ENCODE peak calls at places on chromosomes 5 and 9, in nine cellular contexts. D is astrocyte of the hippocampus, R is mesenchymal stem cell, C is activated T-cell treated with anti-CD3 and anti-CD28 coated beads for 4 hours, W is GM23248, O is upper lobe of left lung, M is left colon, G is transverse colon, F is left ventricle myocardium superior. Y is an unnamed sample.

GRCh38 chr5:181051841-181052525 is 11.9 kb downstream of the BTNL9 start:
- DNase-seq in C (no peak), M (no peak), O (no peak), G (no peak), W (no peak), R (no peak), D (no peak), F (no peak), Y (no peak)

GRCh38 chr9:124593080-124594058 is 86.2 kb upstream of the NR5A1 start:
- DNase-seq in W (peak), G (no peak), C (no peak), O (no peak), D (peak), F (no peak), R (peak), M (no peak), Y (no peak)

GRCh38 chr5:17067657-17068392 is 131.7 kb upstream of the MYO10 start:
- DNase-seq in O (no peak), R (no peak), M (no peak), C (no peak), G (no peak), D (no peak), F (no peak), W (no peak), Y (no peak)

GRCh38 chr5:113358696-113359095 is 76.1 kb downstream of the TSSK1B start:
- DNase-seq in M (no peak), O (no peak), C (no peak), R (no peak), W (no peak), G (no peak), D (no peak), F (no peak), Y (no peak)

GRCh38 chr9:6512085-6512657 is 99.2 kb downstream of the UHRF2 start:
- DNase-seq in F (no peak), W (peak), C (no peak), O (no peak), G (no peak), M (no peak), R (no peak), D (peak), Y (no peak)

GRCh38 chr9:93198839-93199625 is 15.1 kb downstream of the WNK2 start:
- DNase-seq in R (no peak), O (no peak), F (peak), C (no peak), W (no peak), M (no peak), D (no peak), G (peak), Y (no peak)

GRCh38 chr5:61623401-61624069 is 291.5 kb downstream of the ZSWIM6 start:
- DNase-seq in M (no peak), D (peak), W (peak), G (no peak), C (no peak), F (no peak), O (no peak), R (peak), Y (no peak)

GRCh38 chr5:149073217-149073616 is 10.4 kb upstream of the SH3TC2 start:
- DNase-seq in D (no peak), C (no peak), O (no peak), W (peak), G (no peak), M (no peak), F (no peak), R (no peak), Y (no peak)

GRCh38 chr9:81636280-81636653 is 53.1 kb downstream of the TLE1 start:
- DNase-seq in G (no peak), R (no peak), M (no peak), F (no peak), D (no peak), O (no peak), W (no peak), C (no peak), Y (no peak)

GRCh38 chr9:113808391-113809191 is 67.5 kb upstream of the ZNF618 start:
- DNase-seq in W (peak), R (peak), C (no peak), F (no peak), M (no peak), G (no peak), O (peak), D (peak), Y (peak)

GRCh38 chr9:129318121-129319075 is 140.3 kb upstream of the IER5L start:
- DNase-seq in R (peak), C (no peak), D (no peak), W (peak), O (peak), G (no peak), F (no peak), M (no peak), Y (peak)

GRCh38 chr5:34487202-34487879 is 168.8 kb upstream of the RAI14 start:
- DNase-seq in M (no peak), W (peak), G (no peak), F (no peak), R (peak), C (no peak), O (peak), D (peak), Y (no peak)

GRCh38 chr5:82404382-82404945 is 126.3 kb upstream of the RPS23 start:
- DNase-seq in M (no peak), C (no peak), F (no peak), O (no peak), D (no peak), G (no peak), W (no peak), R (no peak), Y (no peak)

GRCh38 chr5:177472460-177473441 is 683 bp downstream of the DBN1 start:
- DNase-seq in F (peak), G (peak), O (no peak), M (no peak), D (peak), R (peak), W (peak), C (peak), Y (no peak)

GRCh38 chr9:34651286-34651685 is 699 bp upstream of the IL11RA start:
- DNase-seq in W (peak), G (peak), R (peak), F (no peak), O (no peak), M (peak), D (peak), C (no peak), Y (peak)

GRCh38 chr5:94028001-94028400 is 286.6 kb upstream of the POU5F2 start:
- DNase-seq in F (no peak), W (no peak), M (no peak), O (no peak), G (no peak), C (no peak), D (peak), R (no peak), Y (no peak)

GRCh38 chr5:52727001-52727400 is 60.7 kb upstream of the ITGA1 start:
- DNase-seq in C (no peak), W (no peak), F (no peak), O (no peak), G (no peak), M (no peak), R (no peak), D (no peak), Y (no peak)

GRCh38 chr9:111762546-111762945 is 32.2 kb downstream of the SHOC1 start:
- DNase-seq in G (no peak), C (no peak), M (no peak), W (no peak), R (peak), O (no peak), D (no peak), F (no peak), Y (no peak)

GRCh38 chr9:31119882-31120481 is 1264.5 kb upstream of the ACO1 start:
- DNase-seq in G (peak), C (peak), O (no peak), F (no peak), M (no peak), R (peak), W (peak), D (peak), Y (no peak)

GRCh38 chr9:114271556-114272510 is 51.1 kb upstream of the ORM1 start:
- DNase-seq in G (peak), W (peak), R (peak), F (peak), D (no peak), O (no peak), C (no peak), M (no peak), Y (peak)

GRCh38 chr5:33032161-33033085 is 321.3 kb downstream of the NPR3 start:
- DNase-seq in G (no peak), W (peak), C (no peak), F (no peak), O (no peak), D (peak), R (no peak), M (no peak), Y (no peak)

GRCh38 chr9:111474385-111474784 is 9.8 kb downstream of the ECPAS start:
- DNase-seq in R (no peak), M (no peak), F (no peak), D (no peak), G (no peak), O (no peak), W (no peak), C (no peak), Y (no peak)

GRCh38 chr5:160159991-160160826 is 41.0 kb upstream of the PWWP2A start:
- DNase-seq in C (no peak), M (no peak), O (no peak), W (no peak), D (peak), R (no peak), F (no peak), G (no peak), Y (no peak)

GRCh38 chr5:103410174-103410573 is 151.6 kb downstream of the MACIR start:
- DNase-seq in R (no peak), D (no peak), O (no peak), W (no peak), C (no peak), F (no peak), M (no peak), G (no peak), Y (no peak)

GRCh38 chr5:178542455-178542854 is 47.7 kb downstream of the COL23A1 start:
- DNase-seq in F (no peak), O (no peak), M (no peak), R (no peak), W (no peak), D (peak), G (no peak), C (no peak), Y (no peak)

GRCh38 chr9:107137495-107138202 is 145.4 kb upstream of the RAD23B start:
- DNase-seq in C (no peak), O (no peak), F (no peak), M (no peak), W (peak), R (peak), D (peak), G (no peak), Y (no peak)

GRCh38 chr5:1332461-1333001 is 12.4 kb downstream of the CLPTM1L start:
- DNase-seq in O (peak), C (no peak), R (no peak), M (no peak), F (no peak), W (peak), G (no peak), D (no peak), Y (no peak)

GRCh38 chr5:109703827-109704226 is 14.1 kb downstream of the MAN2A1 start:
- DNase-seq in M (no peak), G (no peak), R (no peak), O (no peak), D (no peak), C (no peak), F (no peak), W (peak), Y (no peak)

GRCh38 chr5:168327019-168327421 is 35.6 kb downstream of the WWC1 start:
- DNase-seq in D (no peak), F (no peak), M (no peak), C (no peak), R (no peak), W (peak), G (no peak), O (no peak), Y (no peak)

GRCh38 chr5:156477196-156477595 is 150.2 kb downstream of the SGCD start:
- DNase-seq in R (peak), G (no peak), O (no peak), C (no peak), M (no peak), F (no peak), D (no peak), W (peak), Y (no peak)